ENCODE peak calls at places on chromosomes 7 and 10, in ten cellular contexts. O is stimulated activated CD4-positive, alpha-beta T cell treated with anti-CD3 and anti-CD28 coated beads, Interleukin-4, amount 100 ng/mL, for 1 hour; R is activated naive CD8-positive, alpha-beta T cell treated with anti-CD3 and anti-CD28 coated beads, Interleukin-2, amount 50 U/mL, for 24 hours; D is aorta; K is nucleus accumbens; M is kidney epithelial cell; U is naive thymus-derived CD8-positive, alpha-beta T cell; E is hippocampal formation; F is central memory CD8-positive, alpha-beta T cell; P is ELR. N is an unnamed sample.

GRCh38 chr10:109914966-109915365 is 8.3 kb downstream of the XPNPEP1 start:
- DNase-seq in O (peak), R (no peak), D (no peak), K (no peak), M (peak), U (no peak), E (no peak), F (peak), P (peak), N (no peak)

GRCh38 chr10:95360122-95360715 is 69.4 kb upstream of the PDLIM1 start:
- DNase-seq in O (no peak), R (no peak), D (no peak), K (no peak), M (no peak), U (no peak), E (no peak), F (no peak), P (no peak), N (no peak)

GRCh38 chr7:97013555-97013954 is 8.2 kb downstream of the DLX6 start:
- DNase-seq in O (no peak), R (no peak), D (no peak), K (no peak), M (no peak), U (no peak), E (no peak), F (no peak), P (no peak), N (no peak)

GRCh38 chr10:71302874-71303568 is 16.0 kb upstream of the SLC29A3 start:
- DNase-seq in O (no peak), R (no peak), D (no peak), K (no peak), M (peak), U (no peak), E (no peak), F (no peak), P (peak), N (no peak)

GRCh38 chr7:22319424-22320403 is 37.2 kb downstream of the RAPGEF5 start:
- DNase-seq in O (no peak), R (no peak), D (no peak), K (no peak), M (no peak), U (no peak), E (no peak), F (no peak), P (no peak), N (no peak)

GRCh38 chr7:80604436-80604835 is 34.0 kb upstream of the CD36 start:
- DNase-seq in O (no peak), R (no peak), D (no peak), K (no peak), M (no peak), U (no peak), E (no peak), F (no peak), P (no peak), N (no peak)

GRCh38 chr10:72009430-72010081 is 45.4 kb downstream of the CHST3 start:
- DNase-seq in O (no peak), R (no peak), D (peak), K (no peak), M (peak), U (no peak), E (peak), F (no peak), P (peak), N (peak)

GRCh38 chr7:64997927-64998391 is 7.1 kb upstream of the ZNF117 start:
- DNase-seq in O (no peak), R (no peak), D (no peak), K (no peak), M (no peak), U (no peak), E (no peak), F (no peak), P (peak), N (no peak)

GRCh38 chr10:29590598-29591415 is 44.0 kb downstream of the SVIL start:
- DNase-seq in O (no peak), R (no peak), D (no peak), K (no peak), M (no peak), U (no peak), E (no peak), F (no peak), P (peak), N (peak)

GRCh38 chr10:2986341-2986933 is 80.9 kb upstream of the PFKP start:
- DNase-seq in O (no peak), R (no peak), D (no peak), K (no peak), M (no peak), U (no peak), E (no peak), F (no peak), P (no peak), N (no peak)

GRCh38 chr10:82922755-82923154 is 1047.8 kb downstream of the NRG3 start:
- DNase-seq in O (no peak), R (no peak), D (no peak), K (no peak), M (no peak), U (no peak), E (no peak), F (no peak), P (peak), N (no peak)

GRCh38 chr7:100271716-100272537 is 35.6 kb upstream of the SPDYE3 start:
- DNase-seq in O (peak), R (peak), D (peak), K (peak), M (peak), U (peak), E (peak), F (peak), P (peak), N (peak)

GRCh38 chr10:30313579-30314376 is 35.3 kb downstream of the MTPAP start:
- DNase-seq in O (no peak), R (no peak), D (no peak), K (no peak), M (no peak), U (no peak), E (no peak), F (no peak), P (no peak), N (no peak)

GRCh38 chr7:43535810-43536585 is 46.9 kb upstream of the STK17A start:
- DNase-seq in O (no peak), R (no peak), D (no peak), K (no peak), M (peak), U (no peak), E (no peak), F (no peak), P (peak), N (no peak)